ENCODE peak calls at places on chromosomes 6 and 20, in eight cellular contexts. D is IMR-90, I is Peyer's patch, L is stomach, H is endothelial cell of umbilical vein, K is breast epithelium, U is esophagus muscularis mucosa, B is prostate gland. N is an unnamed sample.
A peak's percentile ranks its signal among the peaks of the same experiment; 100 is the strongest.

GRCh38 chr6:7268362-7269310 is 44.4 kb downstream of the SSR1 start:
- DNase-seq in D (no peak), I (no peak), L (peak; percentile 17), H (no peak), K (no peak), U (no peak), B (no peak), N (no peak)

GRCh38 chr6:80341330-80341729 is 234.9 kb downstream of the BCKDHB start:
- DNase-seq in D (peak; percentile 92), I (no peak), L (no peak), H (no peak), K (no peak), U (no peak), B (no peak), N (no peak)

GRCh38 chr20:62929051-62929538 is 2.8 kb upstream of the DIDO1 start:
- DNase-seq in D (peak; percentile 58), I (peak; percentile 87), L (peak; percentile 73), H (peak; percentile 54), K (peak; percentile 53), U (no peak), B (peak; percentile 54), N (peak; percentile 82)

GRCh38 chr6:686528-686927 is 6.4 kb downstream of the EXOC2 start:
- DNase-seq in D (no peak), I (no peak), L (no peak), H (no peak), K (no peak), U (no peak), B (no peak), N (no peak)

GRCh38 chr6:81697564-81697963 is 54.9 kb downstream of the TENT5A start:
- DNase-seq in D (peak; percentile 55), I (no peak), L (no peak), H (no peak), K (no peak), U (no peak), B (no peak), N (no peak)

GRCh38 chr6:139713416-139713815 is 339.0 kb upstream of the CITED2 start:
- DNase-seq in D (no peak), I (no peak), L (no peak), H (no peak), K (no peak), U (no peak), B (no peak), N (no peak)

GRCh38 chr6:88641178-88641903 is 322.1 kb downstream of the RNGTT start:
- DNase-seq in D (peak; percentile 13), I (no peak), L (no peak), H (no peak), K (no peak), U (no peak), B (no peak), N (no peak)

GRCh38 chr20:45020236-45020886 is 54.0 kb downstream of the STK4 start:
- DNase-seq in D (peak; percentile 33), I (no peak), L (no peak), H (no peak), K (peak; percentile 30), U (no peak), B (peak; percentile 19), N (peak; percentile 6)

GRCh38 chr20:63703976-63704748 is 3.6 kb downstream of the ARFRP1 start:
- DNase-seq in D (no peak), I (no peak), L (no peak), H (no peak), K (no peak), U (no peak), B (no peak), N (no peak)

GRCh38 chr6:7165736-7166296 is 58.1 kb downstream of the RREB1 start:
- DNase-seq in D (no peak), I (no peak), L (no peak), H (no peak), K (no peak), U (no peak), B (no peak), N (peak; percentile 69)

GRCh38 chr6:5764401-5764955 is 242.2 kb downstream of the NRN1 start:
- DNase-seq in D (peak; percentile 78), I (no peak), L (no peak), H (no peak), K (no peak), U (no peak), B (no peak), N (peak; percentile 64)

GRCh38 chr6:1678966-1679690 is 69.4 kb downstream of the FOXC1 start:
- DNase-seq in D (no peak), I (no peak), L (no peak), H (no peak), K (peak; percentile 21), U (no peak), B (peak; percentile 24), N (no peak)

GRCh38 chr6:1364791-1365190 is 24.6 kb upstream of the FOXF2 start:
- DNase-seq in D (no peak), I (no peak), L (no peak), H (no peak), K (no peak), U (no peak), B (no peak), N (no peak)

GRCh38 chr6:39214846-39215639 is 14.2 kb downstream of the KCNK5 start:
- DNase-seq in D (no peak), I (peak; percentile 53), L (peak; percentile 79), H (no peak), K (no peak), U (no peak), B (peak; percentile 48), N (peak; percentile 76)
- H3K4me1 ChIP-seq in D (no peaks in the 10 kb centered on the region), I (peaks cover 7% of the 10 kb centered on the region), L (peaks cover 82% of the 10 kb centered on the region), H (no peaks in the 10 kb centered on the region), K (no peaks in the 10 kb centered on the region), U (no peaks in the 10 kb centered on the region), B (no peaks in the 10 kb centered on the region), N (peaks cover 70% of the 10 kb centered on the region)

GRCh38 chr20:20657092-20657491 is 55.4 kb downstream of the RALGAPA2 start:
- DNase-seq in D (no peak), I (no peak), L (no peak), H (no peak), K (no peak), U (no peak), B (no peak), N (no peak)

GRCh38 chr20:20658123-20658522 is 54.3 kb downstream of the RALGAPA2 start:
- DNase-seq in D (no peak), I (no peak), L (no peak), H (no peak), K (no peak), U (no peak), B (no peak), N (no peak)

GRCh38 chr20:20658871-20659415 is 53.5 kb downstream of the RALGAPA2 start:
- DNase-seq in D (no peak), I (no peak), L (no peak), H (no peak), K (no peak), U (no peak), B (no peak), N (no peak)

GRCh38 chr20:20649945-20650344 is 62.5 kb downstream of the RALGAPA2 start:
- DNase-seq in D (no peak), I (no peak), L (no peak), H (no peak), K (no peak), U (no peak), B (no peak), N (no peak)

GRCh38 chr20:20655883-20656282 is 56.6 kb downstream of the RALGAPA2 start:
- DNase-seq in D (no peak), I (no peak), L (no peak), H (no peak), K (no peak), U (no peak), B (no peak), N (no peak)
- H3K27ac ChIP-seq in D (no peak overlapping the region), I (no peak overlapping the region), L (no peak overlapping the region), H (no peak overlapping the region), K (no peak overlapping the region), U (no peak overlapping the region), B (no peak overlapping the region), N (no peak overlapping the region)

GRCh38 chr6:51814418-51814817 is 273.0 kb downstream of the PKHD1 start:
- DNase-seq in D (no peak), I (no peak), L (no peak), H (no peak), K (no peak), U (no peak), B (no peak), N (no peak)

GRCh38 chr6:51813904-51814303 is 273.5 kb downstream of the PKHD1 start:
- DNase-seq in D (no peak), I (no peak), L (no peak), H (no peak), K (no peak), U (no peak), B (no peak), N (no peak)

GRCh38 chr6:51817832-51818231 is 269.6 kb downstream of the PKHD1 start:
- DNase-seq in D (no peak), I (no peak), L (no peak), H (no peak), K (no peak), U (no peak), B (no peak), N (no peak)

GRCh38 chr6:51812231-51812630 is 275.2 kb downstream of the PKHD1 start:
- DNase-seq in D (no peak), I (no peak), L (no peak), H (no peak), K (no peak), U (no peak), B (no peak), N (no peak)
- TF ChIP-seq POLR2A in D (no peak), I (no peak), L (no peak), H (no peak), K (no peak), U (no peak), B (no peak), N (no peak)

DNA sequence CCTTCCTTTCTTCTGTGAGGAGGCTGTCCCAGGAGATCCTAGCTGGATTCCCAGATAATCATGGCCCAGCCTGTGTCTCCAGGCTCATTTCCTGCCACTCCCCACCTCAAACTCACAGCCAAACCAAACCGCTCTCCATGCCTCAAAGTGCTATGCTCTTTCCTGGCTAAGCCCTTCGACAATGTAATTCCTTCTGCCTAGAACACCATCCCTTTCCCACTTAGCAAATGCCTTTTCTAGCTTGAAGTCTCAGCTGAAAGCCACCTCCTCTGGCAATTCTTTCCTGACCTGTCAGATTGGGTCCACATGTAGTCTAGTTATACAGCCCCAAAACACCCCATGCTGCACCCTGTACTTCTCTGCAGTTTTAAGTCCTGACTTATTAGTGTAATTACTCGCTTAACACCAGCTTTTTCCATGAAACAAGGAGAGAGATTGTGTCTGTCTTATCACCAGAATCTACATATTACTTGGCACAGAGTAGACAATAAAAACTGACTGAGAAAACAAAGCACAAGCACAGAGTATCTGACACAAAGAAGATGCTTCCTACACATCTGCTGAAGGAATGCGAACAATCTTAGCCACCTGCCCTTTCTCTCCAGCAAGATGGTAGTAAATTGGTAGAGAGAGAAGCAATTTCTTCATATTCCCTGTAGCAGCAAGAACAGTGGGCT is 5.4 kb downstream of the TRIM26 start:
- DNase-seq in D (no peak), I (no peak), L (no peak), H (peak; percentile 57), K (no peak), U (no peak), B (no peak), N (no peak)
- H3K4me1 ChIP-seq in D (peaks cover 12% of the 10 kb centered on the region), I (peaks cover 53% of the 10 kb centered on the region), L (peaks cover 62% of the 10 kb centered on the region), H (peaks cover 20% of the 10 kb centered on the region), K (peaks cover 30% of the 10 kb centered on the region), U (peaks cover 69% of the 10 kb centered on the region), B (peaks cover 43% of the 10 kb centered on the region), N (peaks cover 54% of the 10 kb centered on the region)